ENCODE peak calls at places on chromosome 16, in four cellular contexts. E, H, S and L are unnamed samples.
A peak's percentile ranks its signal among the peaks of the same experiment; 100 is the strongest.

GRCh38 chr16:54123766-54124165 is 162.8 kb downstream of the IRX3 start:
- DNase-seq in S (no peak), E (no peak), H (no peak), L (no peak)

GRCh38 chr16:2086812-2087425 is 39.1 kb downstream of the TSC2 start:
- DNase-seq in S (no peak), E (no peak), H (no peak), L (no peak)

GRCh38 chr16:48687421-48688038 is 77.5 kb upstream of the N4BP1 start:
- DNase-seq in E (peak; percentile 13), S (peak; percentile 84), H (peak; percentile 53), L (peak; percentile 68)

GRCh38 chr16:11114366-11115164 is 141.4 kb downstream of the SOCS1 start:
- DNase-seq in H (no peak), E (no peak), S (no peak), L (no peak)

GRCh38 chr16:54216268-54217187 is 70.1 kb downstream of the IRX3 start:
- DNase-seq in S (no peak), E (no peak), H (no peak), L (no peak)

GRCh38 chr16:17076121-17076757 is 394.5 kb downstream of the XYLT1 start:
- DNase-seq in S (no peak), E (no peak), H (no peak), L (no peak)

GRCh38 chr16:71846443-71846842 is 667 bp downstream of the ATXN1L start:
- DNase-seq in S (no peak), H (peak; percentile 49), E (no peak), L (peak; percentile 27)

GRCh38 chr16:65846210-65846602 is 520.3 kb upstream of the CDH5 start:
- DNase-seq in S (no peak), H (no peak), E (no peak), L (no peak)

GRCh38 chr16:11609474-11610120 is 22.9 kb upstream of the LITAF start:
- DNase-seq in S (no peak), E (no peak), H (no peak), L (no peak)

GRCh38 chr16:64416232-64417010 is 705.4 kb downstream of the CDH11 start:
- DNase-seq in S (no peak), H (no peak), E (no peak), L (no peak)

GRCh38 chr16:53822936-53823529 is 119.1 kb downstream of the FTO start:
- DNase-seq in S (no peak), E (peak; percentile 19), H (no peak), L (no peak)

GRCh38 chr16:68434654-68435210 is 13.6 kb downstream of the SMPD3 start:
- DNase-seq in S (no peak), E (no peak), H (no peak), L (no peak)

GRCh38 chr16:15457958-15458357 is 23.6 kb downstream of the BMERB1 start:
- DNase-seq in E (no peak), S (no peak), H (no peak), L (no peak)

GRCh38 chr16:57810197-57811024 is 8.1 kb upstream of the KIFC3 start:
- DNase-seq in H (no peak), S (peak; percentile 92), E (peak; percentile 73), L (no peak)

GRCh38 chr16:297832-298231 is 14.9 kb downstream of the PDIA2 start:
- DNase-seq in E (no peak), S (no peak), H (no peak), L (no peak)

GRCh38 chr16:53726625-53727024 is 22.7 kb downstream of the FTO start:
- DNase-seq in H (no peak), E (no peak), S (peak; percentile 16), L (no peak)

GRCh38 chr16:65754799-65755691 is 611.4 kb upstream of the CDH5 start:
- DNase-seq in S (no peak), E (no peak), H (no peak), L (peak; percentile 59)

GRCh38 chr16:83344014-83344413 is 463.8 kb upstream of the HSBP1 start:
- DNase-seq in E (no peak), H (no peak), S (no peak), L (no peak)

GRCh38 chr16:4053663-4054479 is 62.4 kb downstream of the ADCY9 start:
- DNase-seq in H (no peak), E (no peak), S (no peak), L (no peak)

GRCh38 chr16:534089-534635 is 6.7 kb downstream of the CAPN15 start:
- DNase-seq in H (no peak), S (no peak), E (no peak), L (no peak)

GRCh38 chr16:5016967-5017677 is 16.6 kb downstream of the NAGPA start:
- DNase-seq in H (no peak), E (no peak), S (no peak), L (no peak)

DNA sequence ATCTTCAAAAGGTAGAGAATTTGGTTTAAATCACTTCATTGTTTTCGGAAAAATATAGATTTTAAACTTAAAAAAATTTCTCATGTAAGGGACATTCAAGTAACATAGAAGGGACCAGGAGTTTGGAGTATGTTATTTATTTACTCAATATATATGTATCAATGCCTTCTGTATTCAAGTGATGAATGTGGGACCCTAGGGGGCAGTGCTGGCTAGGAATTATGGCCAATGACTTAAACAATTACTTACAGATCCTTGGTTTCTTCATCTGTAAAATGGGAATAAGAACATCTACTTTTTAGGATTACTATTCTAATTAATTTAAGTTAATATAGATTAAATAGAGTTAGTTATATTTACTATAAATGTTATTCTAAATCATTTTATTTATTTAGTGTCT is 886.3 kb upstream of the RBFOX1 start:
- DNase-seq in S (no peak), H (no peak), E (no peak), L (no peak)
- TF ChIP-seq GABPA in S (no peak), H (no peak), E (no peak), L (no peak)

GRCh38 chr16:84508502-84508901 is 4.0 kb upstream of the MEAK7 start:
- DNase-seq in S (no peak), E (no peak), H (no peak), L (no peak)
- TF ChIP-seq CHD2 in S (no peak), E (no peak), H (no peak), L (no peak)

DNA sequence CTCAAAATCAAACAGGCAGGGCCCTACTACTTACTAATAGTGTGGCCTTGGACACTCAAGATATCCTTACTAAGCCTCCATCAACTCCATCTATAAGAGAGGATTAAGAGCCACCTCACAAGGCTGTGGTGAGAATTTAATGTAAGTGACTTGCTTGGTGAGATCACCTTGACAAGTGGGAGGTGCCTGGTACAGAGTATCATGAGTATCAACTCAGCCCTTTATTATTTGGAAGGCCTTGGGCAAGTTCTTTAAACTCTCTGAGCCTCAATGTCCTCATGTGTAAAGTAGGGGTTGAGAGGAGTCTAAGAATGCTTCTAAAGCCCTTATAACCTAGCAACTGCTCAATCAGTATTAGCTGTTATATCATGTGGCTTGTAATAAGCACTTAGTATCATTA is 15.0 kb downstream of the THUMPD1 start:
- DNase-seq in S (no peak), H (no peak), E (no peak), L (no peak)
- TF ChIP-seq TCF12 in S (no peak), H (no peak), E (no peak), L (no peak)

GRCh38 chr16:87453326-87453725 is 39.5 kb downstream of the ZCCHC14 start:
- DNase-seq in S (no peak), H (no peak), E (no peak), L (no peak)

GRCh38 chr16:87457051-87457611 is 35.7 kb downstream of the ZCCHC14 start:
- DNase-seq in H (no peak), S (no peak), E (no peak), L (peak; percentile 36)

GRCh38 chr16:87457724-87458423 is 35.0 kb downstream of the ZCCHC14 start:
- DNase-seq in S (no peak), H (no peak), E (peak; percentile 38), L (peak; percentile 58)

GRCh38 chr16:87451563-87452210 is 41.1 kb downstream of the ZCCHC14 start:
- DNase-seq in E (no peak), H (no peak), S (no peak), L (no peak)

GRCh38 chr16:87454391-87454790 is 38.4 kb downstream of the ZCCHC14 start:
- DNase-seq in H (no peak), E (no peak), S (no peak), L (no peak)
- TF ChIP-seq GABPA in H (no peak), E (no peak), S (no peak), L (no peak)

DNA sequence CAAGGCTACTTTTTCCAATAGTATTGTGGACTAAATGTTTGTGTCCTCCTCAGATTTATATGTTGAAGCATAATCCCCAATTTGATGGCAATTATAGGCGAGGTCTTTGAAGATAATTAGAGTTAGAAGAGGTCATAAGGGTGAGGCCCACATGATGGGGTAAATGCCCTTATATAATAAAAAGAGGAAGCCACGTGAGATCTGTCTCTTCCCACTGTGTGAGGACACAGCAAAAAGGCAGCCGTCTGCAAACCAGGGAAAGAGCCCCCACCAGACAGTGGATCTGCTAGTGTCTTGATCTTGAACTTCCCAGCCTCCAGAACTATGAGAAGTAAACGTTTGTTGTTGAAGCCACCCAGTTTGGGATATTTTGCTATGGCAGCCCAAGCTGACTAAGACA is 76.0 kb downstream of the LYRM1 start:
- DNase-seq in H (no peak), S (no peak), E (no peak), L (no peak)
- TF ChIP-seq CHD2 in H (no peak), S (no peak), E (no peak), L (no peak)

GRCh38 chr16:74652249-74652648 is 14.4 kb downstream of the RFWD3 start:
- DNase-seq in H (no peak), E (no peak), S (no peak), L (no peak)
- TF ChIP-seq TCF12 in H (no peak), E (no peak), S (no peak), L (no peak)